ENCODE peak calls at places on chromosomes 12 and 14, in eight cellular contexts. One of them, this sample, is unnamed. For H3K4me1, the result is how much of the 10 kb centered on the place peaks cover.

GRCh38 chr12:110780448-110780847 is 37.8 kb upstream of the PPP1CC start:
- DNase-seq in neural progenitor cell: no peak
- DNase-seq in fibroblast of lung: no peak
- DNase-seq in transverse colon: no peak
- DNase-seq in testis: no peak
- DNase-seq in right lobe of liver: no peak
- DNase-seq in prostate gland: no peak
- DNase-seq in left lung: no peak
- DNase-seq in this sample: no peak

GRCh38 chr14:97057238-97057637 is 260.1 kb downstream of the VRK1 start:
- DNase-seq in neural progenitor cell: no peak
- DNase-seq in fibroblast of lung: no peak
- DNase-seq in transverse colon: no peak
- DNase-seq in testis: no peak
- DNase-seq in right lobe of liver: no peak
- DNase-seq in prostate gland: no peak
- DNase-seq in left lung: no peak
- DNase-seq in this sample: no peak

GRCh38 chr14:99259327-99259726 is 12.7 kb downstream of the BCL11B start:
- DNase-seq in neural progenitor cell: no peak
- DNase-seq in fibroblast of lung: no peak
- DNase-seq in transverse colon: no peak
- DNase-seq in testis: no peak
- DNase-seq in right lobe of liver: no peak
- DNase-seq in prostate gland: no peak
- DNase-seq in left lung: no peak
- DNase-seq in this sample: no peak

GRCh38 chr12:99619389-99620158 is 28.0 kb upstream of the GARIN6 start:
- DNase-seq in neural progenitor cell: peak
- DNase-seq in fibroblast of lung: peak
- DNase-seq in transverse colon: no peak
- DNase-seq in testis: peak
- DNase-seq in right lobe of liver: no peak
- DNase-seq in prostate gland: no peak
- DNase-seq in left lung: no peak
- DNase-seq in this sample: no peak

GRCh38 chr12:20830456-20830855 is 20.0 kb downstream of the SLCO1B3 start:
- DNase-seq in neural progenitor cell: no peak
- DNase-seq in fibroblast of lung: no peak
- DNase-seq in transverse colon: no peak
- DNase-seq in testis: no peak
- DNase-seq in right lobe of liver: no peak
- DNase-seq in prostate gland: peak
- DNase-seq in left lung: no peak
- DNase-seq in this sample: no peak

GRCh38 chr12:130849561-130850417 is 10.7 kb upstream of the STX2 start:
- DNase-seq in neural progenitor cell: no peak
- DNase-seq in fibroblast of lung: no peak
- DNase-seq in transverse colon: no peak
- DNase-seq in testis: no peak
- DNase-seq in right lobe of liver: no peak
- DNase-seq in prostate gland: no peak
- DNase-seq in left lung: no peak
- DNase-seq in this sample: no peak

GRCh38 chr14:54252072-54252730 is 144.6 kb upstream of the CDKN3 start:
- DNase-seq in neural progenitor cell: no peak
- DNase-seq in fibroblast of lung: peak
- DNase-seq in transverse colon: no peak
- DNase-seq in testis: no peak
- DNase-seq in right lobe of liver: no peak
- DNase-seq in prostate gland: no peak
- DNase-seq in left lung: no peak
- DNase-seq in this sample: no peak

GRCh38 chr12:47184229-47184628 is 104.5 kb upstream of the AMIGO2 start:
- DNase-seq in neural progenitor cell: no peak
- DNase-seq in fibroblast of lung: no peak
- DNase-seq in transverse colon: no peak
- DNase-seq in testis: no peak
- DNase-seq in right lobe of liver: no peak
- DNase-seq in prostate gland: no peak
- DNase-seq in left lung: no peak
- DNase-seq in this sample: no peak

GRCh38 chr14:62126885-62127478 is 364.8 kb downstream of the SNAPC1 start:
- DNase-seq in neural progenitor cell: peak
- DNase-seq in fibroblast of lung: peak
- DNase-seq in transverse colon: no peak
- DNase-seq in testis: no peak
- DNase-seq in right lobe of liver: no peak
- DNase-seq in prostate gland: no peak
- DNase-seq in left lung: no peak
- DNase-seq in this sample: peak

GRCh38 chr12:49489720-49490119 is 49.1 kb upstream of the KCNH3 start:
- DNase-seq in neural progenitor cell: no peak
- DNase-seq in fibroblast of lung: peak
- DNase-seq in transverse colon: no peak
- DNase-seq in testis: no peak
- DNase-seq in right lobe of liver: no peak
- DNase-seq in prostate gland: no peak
- DNase-seq in left lung: no peak
- DNase-seq in this sample: no peak

GRCh38 chr12:52043386-52044212 is 7.6 kb upstream of the NR4A1 start:
- DNase-seq in neural progenitor cell: no peak
- DNase-seq in fibroblast of lung: no peak
- DNase-seq in transverse colon: no peak
- DNase-seq in testis: peak
- DNase-seq in right lobe of liver: no peak
- DNase-seq in prostate gland: peak
- DNase-seq in left lung: no peak
- DNase-seq in this sample: no peak

GRCh38 chr14:81200041-81200440 is 20.7 kb downstream of the GTF2A1 start:
- DNase-seq in neural progenitor cell: no peak
- DNase-seq in fibroblast of lung: no peak
- DNase-seq in transverse colon: no peak
- DNase-seq in testis: no peak
- DNase-seq in right lobe of liver: no peak
- DNase-seq in prostate gland: no peak
- DNase-seq in left lung: peak
- DNase-seq in this sample: no peak

GRCh38 chr12:24175281-24175680 is 225.8 kb upstream of the SOX5 start:
- DNase-seq in neural progenitor cell: no peak
- DNase-seq in fibroblast of lung: no peak
- DNase-seq in transverse colon: peak
- DNase-seq in testis: no peak
- DNase-seq in right lobe of liver: no peak
- DNase-seq in prostate gland: no peak
- DNase-seq in left lung: no peak
- DNase-seq in this sample: peak

GRCh38 chr14:63663428-63664142 is 21.9 kb upstream of the WDR89 start:
- DNase-seq in neural progenitor cell: no peak
- DNase-seq in fibroblast of lung: no peak
- DNase-seq in transverse colon: no peak
- DNase-seq in testis: no peak
- DNase-seq in right lobe of liver: no peak
- DNase-seq in prostate gland: no peak
- DNase-seq in left lung: no peak
- DNase-seq in this sample: no peak

GRCh38 chr12:83199069-83199468 is 512.4 kb downstream of the TMTC2 start:
- DNase-seq in neural progenitor cell: peak
- DNase-seq in fibroblast of lung: no peak
- DNase-seq in transverse colon: no peak
- DNase-seq in testis: no peak
- DNase-seq in right lobe of liver: no peak
- DNase-seq in prostate gland: no peak
- DNase-seq in left lung: no peak
- DNase-seq in this sample: no peak

GRCh38 chr14:90740081-90740480 is 76.1 kb downstream of the TTC7B start:
- DNase-seq in neural progenitor cell: no peak
- DNase-seq in fibroblast of lung: no peak
- DNase-seq in transverse colon: no peak
- DNase-seq in testis: peak
- DNase-seq in right lobe of liver: no peak
- DNase-seq in prostate gland: no peak
- DNase-seq in left lung: no peak
- DNase-seq in this sample: no peak

GRCh38 chr12:42129595-42130204 is 15.0 kb downstream of the GXYLT1 start:
- DNase-seq in neural progenitor cell: peak
- DNase-seq in fibroblast of lung: peak
- DNase-seq in transverse colon: peak
- DNase-seq in testis: peak
- DNase-seq in right lobe of liver: no peak
- DNase-seq in prostate gland: peak
- DNase-seq in left lung: no peak
- DNase-seq in this sample: peak

GRCh38 chr12:108117163-108117849 is 11.8 kb upstream of the WSCD2 start:
- DNase-seq in neural progenitor cell: no peak
- DNase-seq in fibroblast of lung: no peak
- DNase-seq in transverse colon: no peak
- DNase-seq in testis: no peak
- DNase-seq in right lobe of liver: no peak
- DNase-seq in prostate gland: no peak
- DNase-seq in left lung: no peak
- DNase-seq in this sample: no peak

GRCh38 chr12:12228402-12228801 is 38.4 kb downstream of the LRP6 start:
- DNase-seq in neural progenitor cell: peak
- DNase-seq in fibroblast of lung: no peak
- DNase-seq in transverse colon: no peak
- DNase-seq in testis: no peak
- DNase-seq in right lobe of liver: no peak
- DNase-seq in prostate gland: no peak
- DNase-seq in left lung: no peak
- DNase-seq in this sample: no peak

GRCh38 chr12:80183939-80184338 is 84.6 kb downstream of the OTOGL start:
- DNase-seq in neural progenitor cell: no peak
- DNase-seq in fibroblast of lung: peak
- DNase-seq in transverse colon: no peak
- DNase-seq in testis: no peak
- DNase-seq in right lobe of liver: no peak
- DNase-seq in prostate gland: no peak
- DNase-seq in left lung: no peak
- DNase-seq in this sample: no peak

GRCh38 chr12:113159937-113160336 is 10.4 kb downstream of the CFAP73 start:
- DNase-seq in neural progenitor cell: no peak
- DNase-seq in fibroblast of lung: no peak
- DNase-seq in transverse colon: no peak
- DNase-seq in testis: no peak
- DNase-seq in right lobe of liver: no peak
- DNase-seq in prostate gland: no peak
- DNase-seq in left lung: no peak
- DNase-seq in this sample: no peak
- H3K27ac ChIP-seq in neural progenitor cell: no peak
- H3K27ac ChIP-seq in fibroblast of lung: no peak
- H3K27ac ChIP-seq in transverse colon: no peak
- H3K27ac ChIP-seq in testis: no peak
- H3K27ac ChIP-seq in right lobe of liver: no peak
- H3K27ac ChIP-seq in prostate gland: no peak
- H3K27ac ChIP-seq in left lung: no peak
- H3K27ac ChIP-seq in this sample: no peak

DNA sequence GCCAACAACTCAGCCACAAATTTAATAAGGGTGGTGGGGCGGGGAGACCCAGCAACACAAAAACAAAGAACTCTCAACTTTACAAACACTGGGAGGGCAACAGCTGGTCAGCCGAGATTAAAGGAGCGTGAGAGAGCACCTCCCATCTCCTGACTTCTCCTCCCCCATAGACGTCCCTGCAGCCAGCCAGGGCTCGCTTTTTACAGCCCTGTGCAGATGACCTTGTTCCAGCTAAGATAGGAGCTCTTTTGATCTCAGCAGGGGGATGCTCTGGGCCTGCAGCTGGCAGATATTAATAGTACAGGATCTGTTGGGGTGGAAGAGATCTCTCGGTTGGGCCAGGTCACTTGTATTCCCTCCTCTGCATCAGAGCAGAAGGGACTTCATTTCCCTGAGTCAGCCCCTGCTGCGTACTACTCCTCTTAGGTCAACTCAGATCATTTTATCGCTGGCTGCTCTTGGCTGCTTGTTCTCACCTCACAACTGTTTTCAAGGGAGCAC is 475.8 kb downstream of the RAD51B start:
- DNase-seq in neural progenitor cell: peak
- DNase-seq in fibroblast of lung: no peak
- DNase-seq in transverse colon: peak
- DNase-seq in testis: peak
- DNase-seq in right lobe of liver: no peak
- DNase-seq in prostate gland: no peak
- DNase-seq in left lung: no peak
- DNase-seq in this sample: peak
- H3K4me1 ChIP-seq in neural progenitor cell: under half
- H3K4me1 ChIP-seq in fibroblast of lung: under half
- H3K4me1 ChIP-seq in transverse colon: under half
- H3K4me1 ChIP-seq in testis: under half
- H3K4me1 ChIP-seq in right lobe of liver: under half
- H3K4me1 ChIP-seq in prostate gland: under half
- H3K4me1 ChIP-seq in left lung: under half
- H3K4me1 ChIP-seq in this sample: under half

DNA sequence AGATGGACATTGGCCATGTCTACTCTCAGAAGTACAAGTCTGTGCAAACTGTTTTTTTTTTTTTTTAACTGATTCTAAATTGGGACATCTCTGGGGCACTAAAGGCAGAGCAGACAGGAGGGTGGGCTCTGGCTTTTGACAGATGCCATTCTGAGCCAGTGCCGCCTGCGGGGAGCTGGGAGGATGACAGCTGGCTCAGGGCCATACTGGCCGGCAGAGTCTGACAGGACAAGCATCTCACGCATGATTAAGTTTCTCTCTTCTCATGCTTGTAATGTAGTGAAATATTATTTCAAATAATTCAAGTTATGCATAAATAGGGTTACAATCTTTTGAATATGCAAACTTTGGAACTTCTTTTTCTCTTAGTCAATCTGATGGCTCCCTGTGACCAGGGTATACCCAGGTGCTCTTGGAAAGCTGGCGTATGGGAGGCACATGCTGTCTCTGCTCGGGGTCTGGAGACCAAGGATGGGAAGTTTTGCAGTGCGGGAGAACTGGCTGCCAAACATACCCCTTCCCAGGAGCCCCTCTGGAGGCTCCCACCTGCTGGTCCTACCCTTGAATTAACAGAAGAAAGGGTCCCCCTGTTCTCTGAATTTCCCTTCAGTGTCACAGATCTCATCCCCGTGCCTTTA is 7.6 kb downstream of the CDCA4 start:
- DNase-seq in neural progenitor cell: no peak
- DNase-seq in fibroblast of lung: no peak
- DNase-seq in transverse colon: no peak
- DNase-seq in testis: no peak
- DNase-seq in right lobe of liver: no peak
- DNase-seq in prostate gland: no peak
- DNase-seq in left lung: no peak
- DNase-seq in this sample: no peak
- TF ChIP-seq CTCF in neural progenitor cell: no peak
- TF ChIP-seq CTCF in fibroblast of lung: peak
- TF ChIP-seq CTCF in transverse colon: no peak
- TF ChIP-seq CTCF in testis: no peak
- TF ChIP-seq CTCF in right lobe of liver: no peak
- TF ChIP-seq CTCF in prostate gland: no peak
- TF ChIP-seq CTCF in left lung: no peak
- TF ChIP-seq CTCF in this sample: no peak

DNA sequence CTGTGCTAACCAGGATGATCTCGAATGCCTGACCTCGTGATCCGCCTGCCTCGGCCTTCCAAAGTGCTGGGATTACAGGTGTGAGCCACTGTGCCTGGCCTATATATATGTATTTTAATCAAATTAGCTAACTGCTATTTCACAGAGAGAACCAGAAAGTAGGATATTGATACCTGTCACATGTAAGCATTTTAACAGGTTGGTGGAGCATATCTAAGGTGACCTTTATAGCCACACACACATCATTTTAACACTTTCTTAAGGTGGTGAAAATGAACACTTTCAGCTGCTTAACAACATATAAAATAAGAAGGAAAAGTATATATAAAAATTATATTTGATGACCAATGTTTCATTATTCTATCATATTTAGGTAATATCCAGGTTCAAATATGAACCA is 57.0 kb upstream of the ATF7IP start:
- DNase-seq in neural progenitor cell: no peak
- DNase-seq in fibroblast of lung: no peak
- DNase-seq in transverse colon: no peak
- DNase-seq in testis: no peak
- DNase-seq in right lobe of liver: no peak
- DNase-seq in prostate gland: no peak
- DNase-seq in left lung: no peak
- DNase-seq in this sample: no peak
- H3K27ac ChIP-seq in neural progenitor cell: no peak
- H3K27ac ChIP-seq in fibroblast of lung: no peak
- H3K27ac ChIP-seq in transverse colon: no peak
- H3K27ac ChIP-seq in testis: no peak
- H3K27ac ChIP-seq in right lobe of liver: no peak
- H3K27ac ChIP-seq in prostate gland: no peak
- H3K27ac ChIP-seq in left lung: no peak
- H3K27ac ChIP-seq in this sample: no peak